ENCODE peak calls at places on chromosomes 7 and 10, in nine cellular contexts. O, P, T, X, C, E, L, V and N are unnamed samples.

GRCh38 chr7:108193593-108194498 is 63.7 kb upstream of the LAMB4 start:
- DNase-seq in O (no peak), P (no peak), T (no peak), X (no peak), C (no peak), E (no peak), L (no peak), V (no peak), N (no peak)

GRCh38 chr10:48456808-48457761 is 147.8 kb downstream of the ARHGAP22 start:
- DNase-seq in O (peak; percentile 5), P (no peak), T (peak; percentile 58), X (no peak), C (no peak), E (peak; percentile 74), L (no peak), V (no peak), N (no peak)

GRCh38 chr10:111677747-111678146 is 505.8 kb downstream of the GPAM start:
- DNase-seq in O (no peak), P (no peak), T (no peak), X (no peak), C (no peak), E (no peak), L (no peak), V (no peak), N (no peak)

GRCh38 chr10:70432101-70432500 is 9.4 kb downstream of the NODAL start:
- DNase-seq in O (no peak), P (no peak), T (no peak), X (no peak), C (no peak), E (no peak), L (no peak), V (peak; percentile 69), N (no peak)

GRCh38 chr7:68176974-68177373 is 1180.3 kb downstream of the TYW1 start:
- DNase-seq in O (peak; percentile 29), P (no peak), T (no peak), X (no peak), C (no peak), E (no peak), L (no peak), V (peak; percentile 28), N (peak; percentile 46)

GRCh38 chr10:121864653-121865052 is 63.2 kb downstream of the ATE1 start:
- DNase-seq in O (no peak), P (no peak), T (no peak), X (no peak), C (no peak), E (no peak), L (no peak), V (no peak), N (no peak)

GRCh38 chr10:65394898-65395297 is 1530.9 kb upstream of the LRRTM3 start:
- DNase-seq in O (no peak), P (no peak), T (no peak), X (no peak), C (no peak), E (no peak), L (no peak), V (no peak), N (no peak)

GRCh38 chr7:45689797-45690761 is 115.9 kb downstream of the ADCY1 start:
- DNase-seq in O (no peak), P (no peak), T (peak; percentile 48), X (no peak), C (no peak), E (no peak), L (no peak), V (no peak), N (no peak)

GRCh38 chr7:130048906-130049305 is 2.3 kb downstream of the ZC3HC1 start:
- DNase-seq in O (no peak), P (no peak), T (no peak), X (no peak), C (no peak), E (no peak), L (no peak), V (no peak), N (no peak)

GRCh38 chr7:158256091-158256816 is 331.4 kb downstream of the PTPRN2 start:
- DNase-seq in O (no peak), P (no peak), T (peak; percentile 27), X (no peak), C (no peak), E (no peak), L (no peak), V (no peak), N (no peak)

GRCh38 chr10:51910596-51910995 is 211.2 kb upstream of the CSTF2T start:
- DNase-seq in O (no peak), P (no peak), T (no peak), X (no peak), C (no peak), E (no peak), L (no peak), V (no peak), N (no peak)

GRCh38 chr10:4526426-4526825 is 299.6 kb upstream of the AKR1E2 start:
- DNase-seq in O (no peak), P (no peak), T (no peak), X (no peak), C (no peak), E (no peak), L (no peak), V (no peak), N (no peak)

GRCh38 chr10:45627412-45628048 is 45.0 kb downstream of the ZFAND4 start:
- DNase-seq in O (peak; percentile 36), P (no peak), T (no peak), X (no peak), C (no peak), E (no peak), L (no peak), V (peak; percentile 68), N (no peak)

GRCh38 chr7:128954830-128955797 is 17.4 kb downstream of the IRF5 start:
- DNase-seq in O (no peak), P (no peak), T (no peak), X (peak; percentile 35), C (no peak), E (no peak), L (no peak), V (no peak), N (no peak)

GRCh38 chr7:117871778-117872538 is 1.3 kb downstream of the CTTNBP2 start:
- DNase-seq in O (peak; percentile 20), P (peak; percentile 4), T (no peak), X (no peak), C (no peak), E (peak; percentile 12), L (no peak), V (peak; percentile 22), N (no peak)

GRCh38 chr7:144519900-144520299 is 116.4 kb upstream of the NOBOX start:
- DNase-seq in O (no peak), P (no peak), T (no peak), X (no peak), C (no peak), E (no peak), L (no peak), V (no peak), N (no peak)

GRCh38 chr7:131157530-131158243 is 170.0 kb upstream of the MKLN1 start:
- DNase-seq in O (peak; percentile 31), P (no peak), T (peak; percentile 64), X (no peak), C (no peak), E (no peak), L (no peak), V (peak; percentile 43), N (peak; percentile 75)

GRCh38 chr10:109126541-109126940 is 796.8 kb downstream of the XPNPEP1 start:
- DNase-seq in O (no peak), P (no peak), T (no peak), X (no peak), C (no peak), E (no peak), L (no peak), V (no peak), N (no peak)

GRCh38 chr7:2029936-2030335 is 202.8 kb downstream of the MAD1L1 start:
- DNase-seq in O (peak; percentile 2), P (no peak), T (peak; percentile 46), X (no peak), C (no peak), E (no peak), L (no peak), V (no peak), N (no peak)

GRCh38 chr10:103995134-103995533 is 28.2 kb downstream of the SLK start:
- DNase-seq in O (no peak), P (no peak), T (no peak), X (no peak), C (no peak), E (no peak), L (no peak), V (no peak), N (no peak)

GRCh38 chr10:133143546-133143945 is 16.5 kb upstream of the KNDC1 start:
- DNase-seq in O (no peak), P (no peak), T (peak; percentile 48), X (no peak), C (no peak), E (no peak), L (no peak), V (no peak), N (no peak)

GRCh38 chr10:68082815-68083395 is 7.8 kb upstream of the HERC4 start:
- DNase-seq in O (no peak), P (no peak), T (no peak), X (no peak), C (no peak), E (no peak), L (no peak), V (no peak), N (no peak)

GRCh38 chr10:44032216-44032615 is 352.7 kb downstream of the CXCL12 start:
- DNase-seq in O (no peak), P (no peak), T (no peak), X (no peak), C (no peak), E (no peak), L (no peak), V (no peak), N (no peak)

GRCh38 chr10:30887839-30888238 is 143.8 kb downstream of the ZNF438 start:
- DNase-seq in O (no peak), P (no peak), T (no peak), X (no peak), C (no peak), E (no peak), L (no peak), V (no peak), N (no peak)

GRCh38 chr10:123939591-123939990 is 48.0 kb upstream of the CPXM2 start:
- DNase-seq in O (no peak), P (no peak), T (no peak), X (no peak), C (no peak), E (no peak), L (no peak), V (no peak), N (no peak)

GRCh38 chr7:16728811-16729210 is 24.7 kb upstream of the TSPAN13 start:
- DNase-seq in O (no peak), P (no peak), T (no peak), X (no peak), C (no peak), E (no peak), L (no peak), V (no peak), N (no peak)